ENCODE peak calls at places on chromosomes 1 and 21, in four cellular contexts. H, J, D and L are unnamed samples.

GRCh38 chr1:61472876-61473275 is 252.1 kb downstream of the TM2D1 start:
- DNase-seq in H (no peak), J (no peak), D (no peak), L (no peak)

GRCh38 chr1:11769274-11769673 is 7.3 kb downstream of the C1orf167 start:
- DNase-seq in J (no peak), H (no peak), D (no peak), L (no peak)

GRCh38 chr1:214259353-214259982 is 21.5 kb upstream of the SMYD2 start:
- DNase-seq in H (no peak), J (no peak), D (no peak), L (no peak)

GRCh38 chr1:19967808-19968207 is 11.6 kb downstream of the PLA2G2A start:
- DNase-seq in D (no peak), H (peak), J (no peak), L (no peak)

GRCh38 chr1:150352883-150353282 is 11.1 kb upstream of the RPRD2 start:
- DNase-seq in H (no peak), J (no peak), D (no peak), L (no peak)

GRCh38 chr1:61639218-61639617 is 85.7 kb downstream of the TM2D1 start:
- DNase-seq in J (no peak), H (no peak), D (no peak), L (no peak)

GRCh38 chr1:185645686-185646085 is 88.5 kb upstream of the HMCN1 start:
- DNase-seq in J (no peak), D (no peak), H (no peak), L (no peak)

GRCh38 chr1:7912743-7913557 is 27.7 kb downstream of the TNFRSF9 start:
- DNase-seq in H (no peak), J (no peak), D (no peak), L (no peak)

GRCh38 chr1:18828224-18828623 is 31.2 kb downstream of the TAS1R2 start:
- DNase-seq in D (no peak), J (no peak), H (no peak), L (no peak)

GRCh38 chr1:165253818-165254254 is 102.7 kb downstream of the LMX1A start:
- DNase-seq in J (no peak), D (no peak), H (no peak), L (no peak)

GRCh38 chr1:78229344-78229743 is 183.6 kb downstream of the GIPC2 start:
- DNase-seq in H (no peak), J (no peak), D (no peak), L (peak)

GRCh38 chr1:153678519-153679336 is at the start of gene NPR1:
- DNase-seq in D (no peak), H (peak), J (no peak), L (no peak)

GRCh38 chr1:247146671-247147070 is 25.1 kb downstream of the ZNF124 start:
- DNase-seq in J (no peak), D (no peak), H (no peak), L (no peak)

GRCh38 chr1:15950302-15950701 is 25.6 kb downstream of the ZBTB17 start:
- DNase-seq in D (no peak), H (no peak), J (no peak), L (no peak)

GRCh38 chr21:40548134-40548533 is 298.8 kb downstream of the DSCAM start:
- DNase-seq in D (no peak), H (no peak), J (no peak), L (no peak)

GRCh38 chr1:117685936-117686806 is 80.3 kb downstream of the TENT5C start:
- DNase-seq in J (peak), H (no peak), D (no peak), L (no peak)

GRCh38 chr1:155062702-155063411 is 683 bp upstream of the EFNA4 start:
- DNase-seq in D (peak), H (peak), J (peak), L (no peak)

GRCh38 chr1:29200905-29201594 is 19.4 kb upstream of the SRSF4 start:
- DNase-seq in J (no peak), D (no peak), H (no peak), L (no peak)

GRCh38 chr1:228944241-228944741 is 209.0 kb downstream of the RHOU start:
- DNase-seq in J (no peak), D (no peak), H (no peak), L (no peak)

GRCh38 chr1:184701821-184702220 is 52.8 kb downstream of the EDEM3 start:
- DNase-seq in J (no peak), H (no peak), D (no peak), L (no peak)

GRCh38 chr1:8017495-8018310 is 8.4 kb downstream of the ERRFI1 start:
- DNase-seq in J (no peak), D (peak), H (no peak), L (no peak)

GRCh38 chr1:169146536-169147214 is 40.2 kb downstream of the ATP1B1 start:
- DNase-seq in J (no peak), D (no peak), H (no peak), L (no peak)

GRCh38 chr1:59072017-59072947 is 224.6 kb upstream of the FGGY start:
- DNase-seq in J (peak), H (no peak), D (no peak), L (no peak)

GRCh38 chr1:67722292-67722944 is 37.4 kb downstream of the GADD45A start:
- DNase-seq in H (no peak), D (no peak), J (no peak), L (no peak)

GRCh38 chr1:43557744-43558245 is 27.1 kb downstream of the PTPRF start:
- DNase-seq in J (no peak), D (peak), H (no peak), L (no peak)

GRCh38 chr1:184691719-184692324 is 62.8 kb downstream of the EDEM3 start:
- DNase-seq in D (no peak), J (peak), H (no peak), L (peak)

GRCh38 chr1:22321917-22322316 is 129.7 kb upstream of the ZBTB40 start:
- DNase-seq in H (no peak), J (no peak), D (no peak), L (no peak)

GRCh38 chr1:151106891-151107290 is 36.3 kb downstream of the GABPB2 start:
- DNase-seq in J (no peak), H (no peak), D (no peak), L (no peak)

GRCh38 chr1:197958438-197958837 is 41.3 kb downstream of the LHX9 start:
- DNase-seq in D (no peak), H (no peak), J (no peak), L (no peak)

GRCh38 chr1:147168626-147169058 is 3.6 kb downstream of the PRKAB2 start:
- DNase-seq in J (no peak), H (no peak), D (peak), L (peak)

GRCh38 chr1:204677864-204678263 is 7.7 kb downstream of the LRRN2 start:
- DNase-seq in J (no peak), D (no peak), H (no peak), L (no peak)

GRCh38 chr21:45302082-45303061 is 14.7 kb upstream of the POFUT2 start:
- DNase-seq in J (no peak), D (peak), H (peak), L (no peak)

GRCh38 chr1:14254184-14254583 is 344.3 kb upstream of the KAZN start:
- DNase-seq in J (peak), H (no peak), D (no peak), L (no peak)

GRCh38 chr1:59718064-59718988 is 96.4 kb upstream of the HOOK1 start:
- DNase-seq in H (no peak), D (no peak), J (no peak), L (no peak)

GRCh38 chr1:121443131-121443530 is 258.4 kb downstream of the SRGAP2C start:
- DNase-seq in H (no peak), J (no peak), D (no peak), L (no peak)

GRCh38 chr1:109396971-109397370 is 747 bp downstream of the SORT1 start:
- DNase-seq in D (no peak), J (peak), H (no peak), L (no peak)

GRCh38 chr1:204263240-204263848 is 49.6 kb upstream of the GOLT1A start:
- DNase-seq in H (no peak), J (no peak), D (no peak), L (no peak)

GRCh38 chr1:225467193-225468020 is 39.6 kb upstream of the LBR start:
- DNase-seq in H (peak), D (no peak), J (peak), L (no peak)

DNA sequence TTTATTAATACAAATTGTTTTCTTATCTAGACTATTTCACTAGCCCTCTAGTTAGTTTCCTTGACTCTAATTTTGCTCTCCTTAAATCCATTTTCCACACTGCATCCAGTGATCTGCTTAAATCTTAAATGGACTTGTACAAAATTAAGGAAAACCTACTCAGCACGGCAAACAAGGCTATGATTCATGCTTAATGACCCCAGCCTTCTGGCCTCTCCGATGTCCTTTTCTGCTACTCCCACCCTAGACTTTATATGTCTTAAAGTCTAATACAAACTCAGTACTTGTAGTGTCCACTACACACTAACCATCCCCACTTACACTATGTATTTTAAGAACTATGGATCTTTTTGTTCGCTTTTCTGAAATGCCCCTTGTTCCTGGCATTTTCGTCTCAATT is 2.2 kb downstream of the TMED5 start:
- DNase-seq in H (no peak), J (no peak), D (no peak), L (no peak)
- H3K4me3 ChIP-seq in H (peak), J (peak), D (no peak), L (peak)

GRCh38 chr21:39064325-39065012 is 118.8 kb downstream of the PSMG1 start:
- DNase-seq in J (no peak), H (no peak), D (no peak), L (no peak)
- TF ChIP-seq CTCF in J (no peak), H (no peak), D (no peak), L (no peak)

GRCh38 chr1:233710507-233710906 is 96.6 kb downstream of the KCNK1 start:
- DNase-seq in D (no peak), J (no peak), H (no peak), L (no peak)
- H3K4me3 ChIP-seq in D (no peak), J (no peak), H (no peak), L (no peak)

GRCh38 chr1:203057831-203058673 is 27.8 kb downstream of the MYOG start:
- DNase-seq in H (no peak), D (no peak), J (no peak), L (no peak)

GRCh38 chr1:203058674-203058931 is 27.2 kb downstream of the MYOG start:
- DNase-seq in H (no peak), J (no peak), D (no peak), L (no peak)

GRCh38 chr1:203055983-203056382 is 29.7 kb downstream of the PPFIA4 start:
- DNase-seq in J (no peak), D (no peak), H (no peak), L (no peak)

GRCh38 chr1:203055166-203055799 is 29.0 kb downstream of the PPFIA4 start:
- DNase-seq in H (no peak), J (no peak), D (no peak), L (no peak)

GRCh38 chr1:203056516-203056915 is 29.3 kb downstream of the MYOG start:
- DNase-seq in H (no peak), D (no peak), J (no peak), L (no peak)
- TF ChIP-seq CTCF in H (no peak), D (no peak), J (peak), L (peak)

DNA sequence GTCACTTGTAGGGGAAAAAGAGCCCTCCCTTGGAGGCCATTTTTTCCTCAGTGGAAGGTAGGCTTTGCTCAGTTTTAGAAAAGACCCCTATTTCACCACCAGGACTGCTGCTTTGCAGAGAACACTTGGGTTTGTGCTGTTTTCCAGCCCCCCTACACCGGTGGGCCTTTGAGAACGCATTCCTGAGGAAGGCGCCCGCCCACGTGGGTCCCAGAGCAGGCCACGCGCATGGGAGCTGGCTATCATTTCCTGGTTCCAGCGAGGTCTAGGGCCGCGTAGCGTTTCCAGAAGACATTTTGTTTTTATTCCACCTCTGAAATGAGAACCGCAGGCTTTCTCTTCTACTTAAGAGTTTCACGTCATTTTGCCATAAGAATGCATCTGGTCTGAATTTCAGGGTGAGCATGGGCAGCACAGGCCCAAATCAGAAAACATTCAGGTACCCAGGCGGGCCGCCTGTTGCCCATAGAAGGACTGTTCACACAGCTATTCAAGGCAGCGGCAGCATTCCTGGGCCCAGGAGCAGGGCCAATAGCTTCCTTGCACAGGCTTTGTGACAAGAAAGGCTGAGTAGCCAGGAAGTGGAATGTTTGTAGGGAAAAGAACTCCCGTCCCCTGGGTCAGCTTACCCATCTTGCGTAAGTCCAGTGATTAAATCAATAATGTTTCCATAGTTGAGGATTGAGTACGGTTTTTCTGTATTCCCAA is 1.3 kb upstream of the KLHL21 start:
- DNase-seq in D (peak), H (peak), J (no peak), L (peak)
- H3K4me3 ChIP-seq in D (peak), H (peak), J (no peak), L (peak)

DNA sequence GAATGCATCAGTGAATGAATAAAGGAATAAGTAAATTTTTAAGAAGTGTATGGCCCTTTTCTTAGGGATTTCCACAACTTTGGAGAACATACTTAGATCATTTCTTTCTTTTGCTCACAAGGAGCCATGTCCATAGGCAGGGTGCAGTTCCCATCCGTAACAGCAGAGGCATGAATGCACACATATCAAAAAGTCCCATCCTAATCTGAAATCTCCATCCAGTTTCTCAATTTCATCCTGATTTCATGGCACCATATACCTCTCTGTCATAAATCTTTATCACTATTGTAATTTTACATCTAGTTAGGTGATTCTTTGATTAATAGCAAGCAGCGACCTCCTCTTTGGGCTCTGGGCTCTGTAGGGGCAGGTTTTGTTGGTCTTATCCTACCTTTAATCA is 359.2 kb downstream of the RRAGC start:
- DNase-seq in H (no peak), D (no peak), J (peak), L (no peak)
- TF ChIP-seq CTCF in H (peak), D (peak), J (peak), L (peak)